ENCODE peak calls at places on chromosomes 16 and 17, in six cellular contexts. O is H9, E is IMR-90, F is H1, L is mesendoderm, W is trophoblast cell. R is an unnamed sample.
A peak's percentile ranks its signal among the peaks of the same experiment; 100 is the strongest.

GRCh38 chr17:56505154-56505756 is 88.2 kb upstream of the NOG start:
- DNase-seq in O (no peak), L (no peak), F (no peak), W (no peak), E (no peak), R (no peak)

GRCh38 chr16:27786881-27787625 is 237.1 kb downstream of the KATNIP start:
- DNase-seq in E (no peak), F (no peak), L (no peak), W (no peak), O (no peak), R (no peak)

GRCh38 chr17:79586131-79586530 is 24.7 kb downstream of the RBFOX3 start:
- DNase-seq in O (no peak), E (no peak), W (no peak), L (no peak), F (no peak), R (no peak)

GRCh38 chr16:69324013-69324531 is 6.3 kb downstream of the PDF start:
- DNase-seq in O (no peak), W (no peak), E (no peak), F (no peak), L (no peak), R (no peak)

GRCh38 chr16:81140930-81141780 is 45.0 kb upstream of the GCSH start:
- DNase-seq in F (peak; percentile 84), L (peak; percentile 78), O (peak; percentile 81), E (no peak), W (peak; percentile 98), R (no peak)

GRCh38 chr16:86025706-86026105 is 126.7 kb downstream of the IRF8 start:
- DNase-seq in E (no peak), L (no peak), W (no peak), F (no peak), O (no peak), R (no peak)

GRCh38 chr16:89749637-89750036 is 28.3 kb downstream of the ZNF276 start:
- DNase-seq in L (no peak), W (no peak), O (no peak), E (no peak), F (no peak), R (no peak)

GRCh38 chr16:81445926-81446317 is 1.3 kb downstream of the CMIP start:
- DNase-seq in L (peak; percentile 67), E (no peak), F (peak; percentile 48), W (no peak), O (no peak), R (no peak)

GRCh38 chr17:29862127-29862526 is 67.9 kb downstream of the SSH2 start:
- DNase-seq in L (no peak), F (no peak), W (no peak), O (no peak), E (no peak), R (no peak)

GRCh38 chr16:13171313-13171712 is 269.9 kb downstream of the SHISA9 start:
- DNase-seq in E (no peak), O (peak; percentile 52), W (no peak), L (peak; percentile 57), F (no peak), R (peak; percentile 12)

GRCh38 chr16:61530697-61531096 is 505.5 kb downstream of the CDH8 start:
- DNase-seq in W (no peak), L (no peak), E (no peak), F (no peak), O (no peak), R (no peak)

GRCh38 chr16:62954144-62955032 is 918.1 kb upstream of the CDH8 start:
- DNase-seq in F (no peak), W (no peak), O (no peak), E (no peak), L (peak; percentile 30), R (peak; percentile 40)

GRCh38 chr17:511001-511690 is 158.5 kb upstream of the RPH3AL start:
- DNase-seq in W (no peak), L (no peak), E (peak; percentile 82), F (no peak), O (no peak), R (no peak)

GRCh38 chr16:84649511-84649861 is 1.2 kb downstream of the KLHL36 start:
- DNase-seq in L (no peak), W (no peak), E (no peak), O (no peak), F (no peak), R (no peak)

GRCh38 chr16:84652565-84652964 is 4.3 kb downstream of the KLHL36 start:
- DNase-seq in O (no peak), F (no peak), W (no peak), L (no peak), E (no peak), R (no peak)

GRCh38 chr16:84647830-84648594 is at the start of gene KLHL36:
- DNase-seq in W (peak; percentile 12), F (peak; percentile 69), L (no peak), O (no peak), E (no peak), R (peak; percentile 21)

GRCh38 chr16:84648595-84649510 is 542 bp downstream of the KLHL36 start:
- DNase-seq in O (no peak), W (peak; percentile 25), F (peak; percentile 72), L (no peak), E (no peak), R (no peak)

DNA sequence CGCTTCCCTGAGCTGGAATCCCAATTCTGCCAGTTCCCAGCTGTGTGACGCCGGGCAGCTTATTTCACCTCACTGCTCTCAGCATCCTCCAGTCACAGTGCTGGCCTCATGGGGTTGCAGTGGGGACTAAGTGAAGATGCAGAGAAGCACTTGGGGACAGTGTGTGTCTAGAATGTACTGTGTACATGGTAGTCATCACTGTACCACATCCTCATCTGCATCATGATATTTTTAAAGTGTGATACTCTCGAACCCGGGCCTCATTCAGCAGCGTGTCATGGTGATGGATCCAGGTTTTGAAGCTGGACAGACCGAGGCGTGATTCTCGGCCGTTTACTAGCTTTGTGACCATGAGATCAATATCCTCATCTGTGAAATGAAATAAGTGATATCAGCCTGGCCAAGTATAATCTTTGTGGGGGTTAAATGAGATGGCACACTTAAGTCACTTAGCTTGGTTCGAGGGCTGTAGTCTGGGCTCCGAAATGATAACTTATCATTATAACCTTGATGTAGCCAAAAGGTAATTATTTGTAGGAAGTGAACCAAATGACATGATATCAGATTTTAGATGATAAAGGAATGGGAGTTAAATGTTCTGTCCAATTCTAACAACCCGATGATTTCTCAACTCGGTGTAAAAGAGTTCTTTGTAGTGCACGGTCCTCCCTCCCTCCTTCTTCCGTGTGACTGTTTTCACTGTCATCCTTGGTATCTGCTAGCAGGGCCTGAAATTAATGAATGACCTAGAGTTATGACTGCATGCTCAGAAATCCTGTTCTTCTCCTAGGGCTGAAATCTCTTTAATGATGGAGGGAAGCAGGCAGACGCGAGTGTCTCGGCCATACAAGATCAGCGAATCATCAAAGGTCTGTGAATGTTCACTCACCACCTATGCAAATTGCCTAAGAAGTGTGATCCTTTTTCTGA is 2.0 kb downstream of the KLHL36 start:
- DNase-seq in E (peak; percentile 86), W (peak; percentile 83), F (no peak), L (no peak), O (no peak), R (no peak)
- H3K4me2 ChIP-seq in E (peak overlapping the region; percentile 80), W (no peak overlapping the region), F (no peak overlapping the region), L (no peak overlapping the region), O (no peak overlapping the region), R (no peak overlapping the region)

GRCh38 chr17:4950075-4950756 is 703 bp upstream of the ENO3 start:
- DNase-seq in L (peak; percentile 71), O (peak; percentile 78), W (no peak), F (peak; percentile 77), E (no peak), R (no peak)
- H3K4ac ChIP-seq in L (peak overlapping the region; percentile 99), O (no peak overlapping the region), W (peak overlapping the region; percentile 81), F (peak overlapping the region; percentile 88), E (peak overlapping the region; percentile 99), R (peak overlapping the region; percentile 66)

DNA sequence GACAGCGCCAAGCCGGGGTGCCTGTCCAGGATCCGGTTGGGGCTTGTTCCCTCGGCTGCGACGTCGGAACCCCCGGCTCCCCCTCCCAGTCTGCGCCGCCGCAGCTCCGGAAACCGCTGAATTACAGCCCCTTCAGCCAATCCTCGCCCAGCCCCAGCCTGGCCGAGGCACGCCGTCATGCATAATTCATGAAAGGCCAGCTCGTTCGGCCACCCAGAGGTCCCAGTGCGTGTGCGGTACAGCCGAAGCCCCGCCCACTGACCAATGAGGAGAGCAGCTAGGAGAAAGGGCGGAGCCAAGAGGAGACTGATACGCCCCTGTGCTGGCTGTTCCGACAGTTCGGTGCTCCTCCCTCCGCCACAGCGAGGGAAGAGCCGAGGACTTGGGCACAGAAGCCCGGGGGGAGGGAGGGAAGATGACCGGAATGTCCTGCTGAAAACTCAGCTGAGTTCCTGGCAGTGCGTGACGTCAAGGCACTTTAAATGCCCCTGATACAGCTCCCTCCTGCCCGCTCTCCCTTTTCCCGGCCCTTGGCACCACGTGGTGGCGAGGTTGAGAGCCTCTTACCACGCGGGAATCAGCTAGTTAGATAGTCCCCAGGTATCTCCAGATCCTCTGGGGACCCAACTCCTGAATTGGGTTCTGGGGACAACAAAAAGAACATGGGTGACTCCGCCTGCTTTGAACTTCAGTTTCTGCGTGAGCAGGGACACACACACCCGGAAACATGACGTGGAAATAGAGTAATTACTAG is at the start of gene STAT3:
- DNase-seq in F (peak; percentile 100), E (peak; percentile 100), W (peak; percentile 100), L (peak; percentile 100), O (peak; percentile 100), R (peak; percentile 100)
- H2BK120ac ChIP-seq in F (no peak within 1 kb of the TSS), E (peak within 1 kb of the TSS; percentile 82), W (peak within 1 kb of the TSS; percentile 46), L (peak within 1 kb of the TSS; percentile 10), O (no peak within 1 kb of the TSS), R (peak within 1 kb of the TSS; percentile 91)

GRCh38 chr17:81197409-81197795 is 25.4 kb downstream of the CEP131 start:
- DNase-seq in F (no peak), W (no peak), L (no peak), O (no peak), E (no peak), R (no peak)
- H3K4me2 ChIP-seq in F (no peak overlapping the region), W (no peak overlapping the region), L (no peak overlapping the region), O (no peak overlapping the region), E (no peak overlapping the region), R (no peak overlapping the region)

GRCh38 chr17:48546924-48547838 is 2.3 kb upstream of the HOXB2 start:
- DNase-seq in L (no peak), W (no peak), E (peak; percentile 56), O (no peak), F (no peak), R (no peak)
- H3K4ac ChIP-seq in L (no peak overlapping the region), W (no peak overlapping the region), E (peak overlapping the region; percentile 98), O (no peak overlapping the region), F (no peak overlapping the region), R (no peak overlapping the region)

GRCh38 chr16:87129771-87130170 is 187.4 kb downstream of the C16orf95 start:
- DNase-seq in W (peak; percentile 74), F (no peak), L (peak; percentile 82), O (peak; percentile 61), E (peak; percentile 37), R (no peak)
- H2BK120ac ChIP-seq in W (no peak overlapping the region), F (no peak overlapping the region), L (no peak overlapping the region), O (no peak overlapping the region), E (no peak overlapping the region), R (no peak overlapping the region)

GRCh38 chr17:59296190-59296589 is 35.3 kb upstream of the YPEL2 start:
- DNase-seq in O (no peak), L (no peak), F (no peak), E (no peak), W (peak; percentile 86), R (no peak)

GRCh38 chr17:59287452-59287851 is 44.0 kb upstream of the YPEL2 start:
- DNase-seq in W (no peak), F (no peak), L (no peak), O (no peak), E (peak; percentile 19), R (no peak)

GRCh38 chr17:59287887-59288286 is 43.6 kb upstream of the YPEL2 start:
- DNase-seq in E (no peak), O (no peak), W (peak; percentile 73), F (no peak), L (no peak), R (no peak)

GRCh38 chr17:59292174-59292523 is 39.3 kb upstream of the YPEL2 start:
- DNase-seq in L (no peak), W (no peak), E (no peak), O (no peak), F (no peak), R (no peak)
- H3K4me2 ChIP-seq in L (no peak overlapping the region), W (no peak overlapping the region), E (no peak overlapping the region), O (no peak overlapping the region), F (no peak overlapping the region), R (no peak overlapping the region)